ENCODE peak calls at places on chromosomes 6 and 20, in six cellular contexts. S, C, L, W, U and A are unnamed samples.

GRCh38 chr6:44000164-44000842 is 126.9 kb downstream of the MRPL14 start:
- DNase-seq in C (peak; percentile 25), U (peak; percentile 94), W (no peak), S (peak; percentile 85), L (peak; percentile 52), A (no peak)

GRCh38 chr20:51695574-51696303 is 72.5 kb downstream of the ATP9A start:
- DNase-seq in L (no peak), S (no peak), C (peak; percentile 93), U (no peak), W (no peak), A (no peak)

GRCh38 chr20:8315639-8316573 is 183.8 kb downstream of the PLCB1 start:
- DNase-seq in S (no peak), L (no peak), U (no peak), C (no peak), W (no peak), A (no peak)

GRCh38 chr6:128731249-128732165 is 151.4 kb upstream of the LAMA2 start:
- DNase-seq in C (peak; percentile 66), W (peak; percentile 19), U (peak; percentile 38), L (no peak), S (no peak), A (peak; percentile 33)

GRCh38 chr6:65771946-65772345 is 64.9 kb upstream of the EYS start:
- DNase-seq in L (peak; percentile 17), U (no peak), S (no peak), C (no peak), W (no peak), A (no peak)

GRCh38 chr20:22379472-22379871 is 204.9 kb downstream of the FOXA2 start:
- DNase-seq in U (no peak), C (no peak), L (no peak), W (no peak), S (no peak), A (no peak)

GRCh38 chr6:131368077-131368911 is 204.7 kb upstream of the ARG1 start:
- DNase-seq in S (peak; percentile 72), C (no peak), L (peak; percentile 59), U (no peak), W (peak; percentile 20), A (no peak)

GRCh38 chr6:114049367-114049966 is 78.5 kb upstream of the HDAC2 start:
- DNase-seq in W (no peak), U (no peak), L (no peak), S (no peak), C (peak; percentile 23), A (no peak)

GRCh38 chr6:45423111-45423900 is 45.6 kb upstream of the SUPT3H start:
- DNase-seq in S (peak; percentile 63), U (peak; percentile 64), C (no peak), L (peak; percentile 70), W (peak; percentile 44), A (no peak)

GRCh38 chr20:60143450-60143849 is 185.2 kb downstream of the CDH26 start:
- DNase-seq in L (no peak), W (no peak), C (no peak), U (no peak), S (no peak), A (no peak)

GRCh38 chr6:158142789-158143188 is 25.3 kb downstream of the SERAC1 start:
- DNase-seq in L (no peak), S (no peak), U (no peak), C (peak; percentile 88), W (no peak), A (no peak)

GRCh38 chr6:49430866-49431265 is 32.2 kb downstream of the MMUT start:
- DNase-seq in C (no peak), S (no peak), L (no peak), U (no peak), W (no peak), A (no peak)

GRCh38 chr6:27902335-27903314 is 9.6 kb downstream of the OR2B2 start:
- DNase-seq in W (peak; percentile 83), C (peak; percentile 78), S (peak; percentile 76), U (peak; percentile 78), L (peak; percentile 82), A (no peak)

GRCh38 chr20:14830899-14831298 is 493.5 kb upstream of the FLRT3 start:
- DNase-seq in W (no peak), L (no peak), S (no peak), C (no peak), U (no peak), A (no peak)

GRCh38 chr6:79180082-79180481 is 54.4 kb downstream of the HMGN3 start:
- DNase-seq in W (no peak), L (no peak), C (no peak), S (no peak), U (no peak), A (no peak)

GRCh38 chr20:11072982-11073381 is 399.2 kb upstream of the JAG1 start:
- DNase-seq in U (no peak), C (no peak), L (no peak), S (no peak), W (no peak), A (no peak)

GRCh38 chr20:48923149-48923718 is 1.7 kb downstream of the ARFGEF2 start:
- DNase-seq in U (no peak), W (no peak), L (no peak), C (no peak), S (no peak), A (no peak)

GRCh38 chr20:40958598-40958997 is 70.0 kb upstream of the TOP1 start:
- DNase-seq in W (no peak), S (no peak), C (no peak), L (no peak), U (no peak), A (no peak)

GRCh38 chr6:56652994-56653393 is 10.3 kb upstream of the DST start:
- DNase-seq in W (no peak), C (peak; percentile 83), S (no peak), U (no peak), L (no peak), A (no peak)

GRCh38 chr6:24985313-24985712 is 49.6 kb upstream of the RIPOR2 start:
- DNase-seq in U (peak; percentile 67), L (no peak), W (no peak), S (no peak), C (no peak), A (peak; percentile 71)

GRCh38 chr6:24981385-24981758 is 45.6 kb upstream of the RIPOR2 start:
- DNase-seq in C (peak; percentile 49), U (peak; percentile 76), S (no peak), L (no peak), W (no peak), A (peak; percentile 61)

GRCh38 chr6:24987439-24987838 is 51.7 kb upstream of the RIPOR2 start:
- DNase-seq in S (no peak), L (no peak), W (no peak), C (no peak), U (no peak), A (no peak)

GRCh38 chr6:24980507-24981384 is 45.0 kb upstream of the RIPOR2 start:
- DNase-seq in C (no peak), L (no peak), U (peak; percentile 67), S (no peak), W (no peak), A (peak; percentile 62)

GRCh38 chr6:24982231-24982630 is 46.5 kb upstream of the RIPOR2 start:
- DNase-seq in U (no peak), L (no peak), W (no peak), C (peak; percentile 54), S (no peak), A (no peak)
- H3K4me1 ChIP-seq in U (peaks cover 20% of the 10 kb centered on the region), L (peaks cover 5% of the 10 kb centered on the region), W (peaks cover 11% of the 10 kb centered on the region), C (peaks cover 15% of the 10 kb centered on the region), S (no peaks in the 10 kb centered on the region), A (no peaks in the 10 kb centered on the region)

DNA sequence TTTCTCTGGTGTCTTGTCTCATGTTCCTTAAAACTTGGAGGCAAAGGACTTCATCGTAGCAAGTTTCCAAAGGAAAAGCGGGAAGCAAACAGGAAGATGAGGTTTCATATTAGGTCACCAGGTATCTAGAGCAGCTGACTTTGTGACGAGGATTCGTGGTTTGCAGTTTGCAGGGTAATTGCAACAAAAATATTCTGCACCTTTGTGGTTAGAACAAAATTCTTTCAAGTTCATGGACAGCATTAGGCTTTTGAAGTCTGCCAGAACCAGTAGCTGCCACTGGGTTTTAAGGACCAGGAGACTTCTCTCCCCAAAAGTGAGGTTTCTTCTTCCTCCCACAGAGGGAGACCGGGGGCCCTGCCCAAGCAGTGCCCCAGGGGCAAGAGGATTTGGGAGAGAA is 63.4 kb downstream of the RPP40 start:
- DNase-seq in U (no peak), C (no peak), W (no peak), L (no peak), S (no peak), A (no peak)
- H3K4me1 ChIP-seq in U (peaks cover 2% of the 10 kb centered on the region), C (peaks cover 18% of the 10 kb centered on the region), W (peaks cover 34% of the 10 kb centered on the region), L (peaks cover 26% of the 10 kb centered on the region), S (peaks cover 13% of the 10 kb centered on the region), A (no peaks in the 10 kb centered on the region)

GRCh38 chr6:13141392-13141791 is 186.9 kb downstream of the TBC1D7 start:
- DNase-seq in W (no peak), L (no peak), S (no peak), C (no peak), U (no peak), A (no peak)
- H3K4me1 ChIP-seq in W (peaks cover 4% of the 10 kb centered on the region), L (no peaks in the 10 kb centered on the region), S (no peaks in the 10 kb centered on the region), C (no peaks in the 10 kb centered on the region), U (peaks cover 3% of the 10 kb centered on the region), A (no peaks in the 10 kb centered on the region)

DNA sequence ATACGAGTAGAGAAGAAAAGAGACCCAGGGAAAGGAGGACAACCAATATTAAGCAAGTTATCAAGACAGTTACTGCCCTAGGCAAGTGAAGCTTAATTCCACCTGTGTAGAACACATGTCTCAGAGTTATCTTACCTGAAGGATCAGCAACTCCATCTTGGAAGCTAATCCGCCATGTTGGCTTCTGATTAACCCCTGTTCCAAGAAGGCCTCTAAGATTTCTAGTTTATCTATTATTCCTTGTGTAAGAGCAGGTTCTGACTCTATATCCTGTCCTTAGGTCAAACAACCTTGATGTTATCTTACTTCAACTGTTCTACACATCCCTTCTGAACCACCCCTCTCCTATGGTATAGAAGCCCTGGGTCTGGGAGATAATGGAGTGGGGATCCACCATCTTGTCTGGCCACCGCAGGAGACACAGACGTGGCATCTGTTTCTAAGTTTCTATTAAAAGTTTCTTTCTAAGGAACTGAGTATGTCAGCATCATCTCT is 27.7 kb upstream of the PTPN1 start:
- DNase-seq in U (no peak), W (no peak), L (no peak), S (no peak), C (no peak), A (no peak)
- H3K4me1 ChIP-seq in U (no peaks in the 10 kb centered on the region), W (peaks cover 7% of the 10 kb centered on the region), L (peaks cover 9% of the 10 kb centered on the region), S (peaks cover 15% of the 10 kb centered on the region), C (peaks cover 5% of the 10 kb centered on the region), A (peaks cover 3% of the 10 kb centered on the region)

DNA sequence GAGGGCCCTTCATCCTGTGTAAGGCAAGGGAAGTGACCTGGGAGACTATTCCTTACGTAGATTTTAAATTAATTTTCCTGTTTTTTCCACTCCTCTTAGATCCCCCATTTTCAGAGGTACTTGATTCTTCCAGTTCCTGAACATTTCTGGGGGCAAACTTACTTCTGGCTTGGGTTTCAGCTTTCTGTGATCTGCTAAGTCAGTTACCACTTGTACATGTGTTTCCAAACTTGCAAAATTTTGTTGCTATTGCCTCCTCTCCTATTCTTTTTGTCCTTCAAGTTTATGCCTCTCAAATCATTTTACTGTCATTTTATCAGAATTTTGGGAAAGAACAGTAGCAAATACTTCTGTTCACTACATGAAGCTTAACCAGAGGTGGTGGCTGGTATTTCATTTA is 81.2 kb downstream of the QRSL1 start:
- DNase-seq in W (no peak), S (no peak), U (no peak), C (no peak), L (no peak), A (no peak)
- H3K4me1 ChIP-seq in W (no peaks in the 10 kb centered on the region), S (peaks cover under 1% of the 10 kb centered on the region), U (no peaks in the 10 kb centered on the region), C (no peaks in the 10 kb centered on the region), L (no peaks in the 10 kb centered on the region), A (no peaks in the 10 kb centered on the region)